ENCODE peak calls at places on chromosomes 6 and 20, in five cellular contexts. One of them, this sample, is unnamed.

GRCh38 chr6:157068691-157069228 is 254.6 kb downstream of the TMEM242 start:
- DNase-seq in fibroblast of mammary gland: peak
- DNase-seq in iPS-NIHi11: no peak
- DNase-seq in hepatocyte: no peak
- DNase-seq in Calu3: no peak
- DNase-seq in this sample: no peak

GRCh38 chr6:13698715-13699114 is 12.9 kb downstream of the RANBP9 start:
- DNase-seq in fibroblast of mammary gland: no peak
- DNase-seq in iPS-NIHi11: no peak
- DNase-seq in Calu3: no peak
- DNase-seq in hepatocyte: no peak
- DNase-seq in this sample: no peak

GRCh38 chr6:154842828-154843227 is 109.6 kb downstream of the SCAF8 start:
- DNase-seq in hepatocyte: no peak
- DNase-seq in Calu3: no peak
- DNase-seq in fibroblast of mammary gland: no peak
- DNase-seq in iPS-NIHi11: no peak
- DNase-seq in this sample: no peak

GRCh38 chr6:26339612-26340011 is 25.4 kb upstream of the BTN3A2 start:
- DNase-seq in Calu3: no peak
- DNase-seq in hepatocyte: no peak
- DNase-seq in fibroblast of mammary gland: no peak
- DNase-seq in iPS-NIHi11: no peak
- DNase-seq in this sample: no peak

GRCh38 chr6:169725270-169726048 is 1.2 kb upstream of the PHF10 start:
- DNase-seq in iPS-NIHi11: peak
- DNase-seq in hepatocyte: peak
- DNase-seq in fibroblast of mammary gland: peak
- DNase-seq in Calu3: peak
- DNase-seq in this sample: peak

GRCh38 chr6:52725133-52725529 is 38.1 kb downstream of the GSTA2 start:
- DNase-seq in iPS-NIHi11: no peak
- DNase-seq in Calu3: no peak
- DNase-seq in fibroblast of mammary gland: peak
- DNase-seq in hepatocyte: peak
- DNase-seq in this sample: no peak

GRCh38 chr20:48718914-48719578 is 108.8 kb downstream of the PREX1 start:
- DNase-seq in hepatocyte: no peak
- DNase-seq in Calu3: no peak
- DNase-seq in fibroblast of mammary gland: no peak
- DNase-seq in iPS-NIHi11: no peak
- DNase-seq in this sample: no peak

GRCh38 chr20:29742699-29743100 is 1514.8 kb upstream of the DEFB115 start:
- DNase-seq in hepatocyte: no peak
- DNase-seq in fibroblast of mammary gland: no peak
- DNase-seq in iPS-NIHi11: no peak
- DNase-seq in Calu3: no peak
- DNase-seq in this sample: no peak

GRCh38 chr20:9374068-9374467 is 140.3 kb upstream of the LAMP5 start:
- DNase-seq in iPS-NIHi11: no peak
- DNase-seq in fibroblast of mammary gland: no peak
- DNase-seq in Calu3: no peak
- DNase-seq in hepatocyte: no peak
- DNase-seq in this sample: no peak

GRCh38 chr6:76230711-76231110 is 158.2 kb upstream of the IMPG1 start:
- DNase-seq in hepatocyte: peak
- DNase-seq in iPS-NIHi11: peak
- DNase-seq in Calu3: peak
- DNase-seq in fibroblast of mammary gland: no peak
- DNase-seq in this sample: peak

GRCh38 chr6:106997392-106998257 is 23.1 kb upstream of the CD24 start:
- DNase-seq in hepatocyte: peak
- DNase-seq in iPS-NIHi11: peak
- DNase-seq in Calu3: peak
- DNase-seq in fibroblast of mammary gland: peak
- DNase-seq in this sample: peak

This sample was measured in islet precursor cell.